ENCODE peak calls at places on chromosomes 4 and X, in six cellular contexts. S is T-helper 2 cell, L is fibroblast of the conjunctiva, X is RPMI8226, A is EH, Z is left kidney. P is an unnamed sample.
A peak's percentile ranks its signal among the peaks of the same experiment; 100 is the strongest.

GRCh38 chrX:120358687-120359086 is 3.2 kb upstream of the ATP1B4 start:
- DNase-seq in S (no peak), L (no peak), X (no peak), A (peak; percentile 33), Z (peak; percentile 78), P (no peak)

GRCh38 chr4:105895324-105895608 is at the start of gene NPNT:
- DNase-seq in S (peak; percentile 7), L (no peak), X (peak; percentile 7), A (no peak), Z (peak; percentile 82), P (no peak)

GRCh38 chrX:18970465-18970864 is 13.4 kb downstream of the PHKA2 start:
- DNase-seq in S (no peak), L (no peak), X (no peak), A (peak; percentile 11), Z (no peak), P (no peak)

GRCh38 chr4:139243448-139244365 is 36.3 kb downstream of the MGARP start:
- DNase-seq in S (no peak), L (peak; percentile 98), X (peak; percentile 17), A (peak; percentile 99), Z (no peak), P (peak; percentile 97)

GRCh38 chr4:30726090-30726668 is 6.0 kb downstream of the PCDH7 start:
- DNase-seq in S (no peak), L (no peak), X (no peak), A (no peak), Z (no peak), P (no peak)

GRCh38 chr4:186852078-186852420 is 128.4 kb upstream of the FAT1 start:
- DNase-seq in S (no peak), L (no peak), X (no peak), A (no peak), Z (no peak), P (no peak)

GRCh38 chr4:81426770-81427604 is 44.7 kb downstream of the RASGEF1B start:
- DNase-seq in S (no peak), L (no peak), X (no peak), A (no peak), Z (peak; percentile 54), P (no peak)

GRCh38 chr4:52983563-52984303 is 121.6 kb downstream of the RASL11B start:
- DNase-seq in S (peak; percentile 42), L (peak; percentile 48), X (peak; percentile 55), A (peak; percentile 67), Z (peak; percentile 78), P (no peak)

GRCh38 chr4:86050516-86050915 is 309.3 kb downstream of the MAPK10 start:
- DNase-seq in S (no peak), L (no peak), X (no peak), A (no peak), Z (no peak), P (no peak)

GRCh38 chr4:44661940-44662622 is 10.7 kb upstream of the YIPF7 start:
- DNase-seq in S (no peak), L (no peak), X (no peak), A (no peak), Z (no peak), P (no peak)

GRCh38 chr4:98377626-98378025 is 116.4 kb downstream of the RAP1GDS1 start:
- DNase-seq in S (peak; percentile 9), L (peak; percentile 21), X (no peak), A (peak; percentile 57), Z (no peak), P (no peak)

GRCh38 chr4:38344929-38345328 is 319.1 kb upstream of the KLF3 start:
- DNase-seq in S (peak; percentile 30), L (no peak), X (no peak), A (peak; percentile 18), Z (no peak), P (no peak)

GRCh38 chr4:78922207-78922606 is 17.0 kb downstream of the PAQR3 start:
- DNase-seq in S (no peak), L (no peak), X (no peak), A (peak; percentile 44), Z (no peak), P (no peak)

GRCh38 chr4:86306816-86307215 is 53.0 kb downstream of the MAPK10 start:
- DNase-seq in S (no peak), L (peak; percentile 61), X (no peak), A (peak; percentile 68), Z (no peak), P (peak; percentile 58)

GRCh38 chrX:101395789-101396188 is 5.0 kb downstream of the RPL36A start:
- DNase-seq in S (no peak), L (no peak), X (no peak), A (no peak), Z (no peak), P (no peak)

GRCh38 chr4:37825943-37826281 is 574 bp upstream of the PGM2 start:
- DNase-seq in S (peak; percentile 10), L (no peak), X (peak; percentile 14), A (peak; percentile 15), Z (no peak), P (no peak)

GRCh38 chr4:111506706-111507105 is 638.5 kb upstream of the FAM241A start:
- DNase-seq in S (no peak), L (peak; percentile 36), X (no peak), A (peak; percentile 85), Z (no peak), P (peak; percentile 22)

GRCh38 chr4:73869130-73870055 is at the start of gene CXCL1:
- DNase-seq in S (peak; percentile 15), L (no peak), X (no peak), A (peak; percentile 45), Z (peak; percentile 78), P (no peak)

P was measured in AG09319.